ENCODE peak calls at places on chromosomes 4 and X, in four cellular contexts. One of them, this sample, is unnamed.
A peak's percentile ranks its signal among the peaks of the same experiment; 100 is the strongest.

GRCh38 chr4:152224223-152224622 is 311.7 kb downstream of the FBXW7 start:
- DNase-seq in thyroid gland: no peak
- DNase-seq in GM23338: no peak
- DNase-seq in CD8-positive, alpha-beta T cell: no peak
- DNase-seq in this sample: no peak

GRCh38 chr4:89838005-89838404 is 1.0 kb upstream of the SNCA start:
- DNase-seq in thyroid gland: no peak
- DNase-seq in GM23338: peak; percentile 47
- DNase-seq in CD8-positive, alpha-beta T cell: no peak
- DNase-seq in this sample: no peak

GRCh38 chr4:38177792-38178665 is 217.8 kb downstream of the PTTG2 start:
- DNase-seq in thyroid gland: peak; percentile 62
- DNase-seq in GM23338: no peak
- DNase-seq in CD8-positive, alpha-beta T cell: peak; percentile 49
- DNase-seq in this sample: peak; percentile 62

GRCh38 chr4:114277690-114278089 is 298.2 kb upstream of the ARSJ start:
- DNase-seq in thyroid gland: no peak
- DNase-seq in GM23338: no peak
- DNase-seq in CD8-positive, alpha-beta T cell: no peak
- DNase-seq in this sample: no peak

GRCh38 chr4:85672959-85673358 is 198.0 kb downstream of the ARHGAP24 start:
- DNase-seq in thyroid gland: no peak
- DNase-seq in GM23338: no peak
- DNase-seq in CD8-positive, alpha-beta T cell: no peak
- DNase-seq in this sample: no peak

GRCh38 chr4:121827851-121828250 is 4.2 kb upstream of the CCNA2 start:
- DNase-seq in thyroid gland: no peak
- DNase-seq in GM23338: no peak
- DNase-seq in CD8-positive, alpha-beta T cell: no peak
- DNase-seq in this sample: no peak

GRCh38 chrX:46588263-46588662 is 14.7 kb downstream of the CHST7 start:
- DNase-seq in thyroid gland: peak; percentile 3
- DNase-seq in GM23338: peak; percentile 68
- DNase-seq in CD8-positive, alpha-beta T cell: peak; percentile 43
- DNase-seq in this sample: no peak

GRCh38 chr4:184766421-184766820 is 32.5 kb upstream of the CENPU start:
- DNase-seq in thyroid gland: no peak
- DNase-seq in GM23338: no peak
- DNase-seq in CD8-positive, alpha-beta T cell: no peak
- DNase-seq in this sample: no peak

GRCh38 chr4:173420821-173421220 is 21.9 kb upstream of the SCRG1 start:
- DNase-seq in thyroid gland: no peak
- DNase-seq in GM23338: no peak
- DNase-seq in CD8-positive, alpha-beta T cell: no peak
- DNase-seq in this sample: no peak

GRCh38 chr4:3372933-3373465 is 68.8 kb upstream of the HGFAC start:
- DNase-seq in thyroid gland: no peak
- DNase-seq in GM23338: no peak
- DNase-seq in CD8-positive, alpha-beta T cell: no peak
- DNase-seq in this sample: peak; percentile 96

GRCh38 chrX:96538104-96538725 is 146.4 kb upstream of the DIAPH2 start:
- DNase-seq in thyroid gland: no peak
- DNase-seq in GM23338: peak; percentile 3
- DNase-seq in CD8-positive, alpha-beta T cell: no peak
- DNase-seq in this sample: no peak

GRCh38 chrX:136725446-136726104 is 55.2 kb downstream of the ARHGEF6 start:
- DNase-seq in thyroid gland: no peak
- DNase-seq in GM23338: no peak
- DNase-seq in CD8-positive, alpha-beta T cell: no peak
- DNase-seq in this sample: no peak

GRCh38 chr4:1862055-1862911 is 6.3 kb upstream of the LETM1 start:
- DNase-seq in thyroid gland: no peak
- DNase-seq in GM23338: peak; percentile 49
- DNase-seq in CD8-positive, alpha-beta T cell: peak; percentile 16
- DNase-seq in this sample: no peak

GRCh38 chr4:180059216-180059881 is 2183.9 kb upstream of the TENM3 start:
- DNase-seq in thyroid gland: peak; percentile 13
- DNase-seq in GM23338: peak; percentile 55
- DNase-seq in CD8-positive, alpha-beta T cell: no peak
- DNase-seq in this sample: no peak

GRCh38 chr4:7812191-7812860 is 127.3 kb downstream of the AFAP1 start:
- DNase-seq in thyroid gland: no peak
- DNase-seq in GM23338: no peak
- DNase-seq in CD8-positive, alpha-beta T cell: no peak
- DNase-seq in this sample: no peak

GRCh38 chr4:27176400-27176799 is 315.8 kb downstream of the STIM2 start:
- DNase-seq in thyroid gland: no peak
- DNase-seq in GM23338: peak; percentile 66
- DNase-seq in CD8-positive, alpha-beta T cell: no peak
- DNase-seq in this sample: no peak

GRCh38 chrX:39826813-39827543 is 270.8 kb downstream of the BCOR start:
- DNase-seq in thyroid gland: no peak
- DNase-seq in GM23338: no peak
- DNase-seq in CD8-positive, alpha-beta T cell: no peak
- DNase-seq in this sample: no peak

GRCh38 chrX:71107762-71108360 is 1.3 kb upstream of the CXorf65 start:
- DNase-seq in thyroid gland: no peak
- DNase-seq in GM23338: no peak
- DNase-seq in CD8-positive, alpha-beta T cell: peak; percentile 32
- DNase-seq in this sample: no peak

GRCh38 chr4:21102667-21103066 is 402.4 kb downstream of the PACRGL start:
- DNase-seq in thyroid gland: no peak
- DNase-seq in GM23338: no peak
- DNase-seq in CD8-positive, alpha-beta T cell: no peak
- DNase-seq in this sample: no peak

GRCh38 chrX:31435592-31435991 is 363.8 kb upstream of the FTHL17 start:
- DNase-seq in thyroid gland: no peak
- DNase-seq in GM23338: peak; percentile 86
- DNase-seq in CD8-positive, alpha-beta T cell: no peak
- DNase-seq in this sample: no peak

GRCh38 chr4:184955636-184956035 is 62.7 kb upstream of the HELT start:
- DNase-seq in thyroid gland: peak; percentile 54
- DNase-seq in GM23338: no peak
- DNase-seq in CD8-positive, alpha-beta T cell: no peak
- DNase-seq in this sample: no peak

GRCh38 chr4:165541773-165542459 is 163.1 kb downstream of the CPE start:
- DNase-seq in thyroid gland: no peak
- DNase-seq in GM23338: no peak
- DNase-seq in CD8-positive, alpha-beta T cell: no peak
- DNase-seq in this sample: no peak

GRCh38 chr4:163878336-163879121 is 384.0 kb downstream of the TMA16 start:
- DNase-seq in thyroid gland: no peak
- DNase-seq in GM23338: no peak
- DNase-seq in CD8-positive, alpha-beta T cell: no peak
- DNase-seq in this sample: no peak
- TF ChIP-seq CTCF in thyroid gland: no peak
- TF ChIP-seq CTCF in GM23338: no peak
- TF ChIP-seq CTCF in CD8-positive, alpha-beta T cell: no peak
- TF ChIP-seq CTCF in this sample: no peak

GRCh38 chrX:127038065-127038464 is 218.5 kb downstream of the PRR32 start:
- DNase-seq in thyroid gland: no peak
- DNase-seq in GM23338: peak; percentile 36
- DNase-seq in CD8-positive, alpha-beta T cell: no peak
- DNase-seq in this sample: no peak
- TF ChIP-seq CTCF in thyroid gland: no peak
- TF ChIP-seq CTCF in GM23338: peak; percentile 52
- TF ChIP-seq CTCF in CD8-positive, alpha-beta T cell: no peak
- TF ChIP-seq CTCF in this sample: no peak

GRCh38 chr4:128158894-128159293 is 97.8 kb downstream of the LARP1B start:
- DNase-seq in thyroid gland: no peak
- DNase-seq in GM23338: no peak
- DNase-seq in CD8-positive, alpha-beta T cell: no peak
- DNase-seq in this sample: no peak
- TF ChIP-seq CTCF in thyroid gland: no peak
- TF ChIP-seq CTCF in GM23338: no peak
- TF ChIP-seq CTCF in CD8-positive, alpha-beta T cell: no peak
- TF ChIP-seq CTCF in this sample: no peak

DNA sequence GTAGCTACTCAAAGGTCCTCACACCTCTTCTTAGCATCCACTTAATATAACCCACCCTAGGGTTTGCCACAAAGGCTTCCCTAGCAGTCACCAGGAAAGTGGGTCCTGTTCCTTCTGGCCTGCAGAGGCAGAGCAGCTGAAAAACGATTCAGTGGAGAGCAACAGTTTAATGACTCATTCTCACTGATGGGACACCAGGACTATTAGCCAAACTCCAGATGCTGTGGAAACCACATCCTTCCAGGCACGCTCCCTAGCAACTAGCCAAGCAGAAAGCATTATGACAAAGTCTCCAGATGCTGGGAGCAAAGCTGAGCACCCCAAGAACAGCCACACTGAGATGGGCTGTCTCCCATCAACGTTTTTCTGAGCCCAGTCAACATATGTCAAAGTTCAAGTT is 30.3 kb upstream of the UTP14A start:
- DNase-seq in thyroid gland: no peak
- DNase-seq in GM23338: no peak
- DNase-seq in CD8-positive, alpha-beta T cell: no peak
- DNase-seq in this sample: no peak
- TF ChIP-seq CTCF in thyroid gland: no peak
- TF ChIP-seq CTCF in GM23338: no peak
- TF ChIP-seq CTCF in CD8-positive, alpha-beta T cell: no peak
- TF ChIP-seq CTCF in this sample: no peak